ENCODE peak calls at places on chromosomes 7 and 10, in six cellular contexts. R, W, M, A, Z and B are unnamed samples.

GRCh38 chr10:96107623-96108038 is 22.5 kb upstream of the ZNF518A start:
- DNase-seq in Z (no peak), M (no peak), R (no peak), A (no peak), W (no peak), B (no peak)

GRCh38 chr10:71484352-71484751 is 87.6 kb downstream of the CDH23 start:
- DNase-seq in W (no peak), Z (peak), R (no peak), A (no peak), M (no peak), B (no peak)

GRCh38 chr7:89123871-89124270 is 328.3 kb upstream of the TEX47 start:
- DNase-seq in R (no peak), M (no peak), A (no peak), Z (no peak), W (no peak), B (no peak)

GRCh38 chr7:157352506-157352905 is 15.7 kb downstream of the DNAJB6 start:
- DNase-seq in A (no peak), Z (no peak), W (no peak), M (no peak), R (no peak), B (no peak)

GRCh38 chr10:91206427-91206826 is 14.0 kb upstream of the PCGF5 start:
- DNase-seq in M (no peak), W (no peak), R (no peak), Z (no peak), A (no peak), B (peak)

GRCh38 chr10:86648706-86649426 is 5.5 kb upstream of the OPN4 start:
- DNase-seq in M (peak), A (no peak), W (peak), Z (peak), R (peak), B (peak)

GRCh38 chr10:86410542-86411124 is 44.0 kb upstream of the GRID1 start:
- DNase-seq in W (peak), A (no peak), R (peak), M (peak), Z (no peak), B (no peak)

GRCh38 chr10:7314068-7314646 is 96.7 kb downstream of the SFMBT2 start:
- DNase-seq in A (no peak), R (no peak), M (no peak), W (no peak), Z (no peak), B (no peak)

GRCh38 chr10:34273340-34273739 is 541.8 kb downstream of the PARD3 start:
- DNase-seq in R (no peak), M (no peak), A (no peak), Z (no peak), W (no peak), B (no peak)

GRCh38 chr10:33521062-33521461 is 186.6 kb upstream of the NRP1 start:
- DNase-seq in W (peak), M (no peak), R (no peak), Z (no peak), A (no peak), B (no peak)

GRCh38 chr10:129780901-129781795 is 182.9 kb downstream of the EBF3 start:
- DNase-seq in Z (no peak), W (no peak), R (no peak), A (no peak), M (no peak), B (no peak)

GRCh38 chr10:28984431-28984830 is 304.4 kb upstream of the LYZL1 start:
- DNase-seq in A (no peak), Z (no peak), M (peak), W (peak), R (peak), B (peak)

GRCh38 chr10:133391761-133392518 is 2.0 kb upstream of the MTG1 start:
- DNase-seq in Z (peak), A (no peak), M (no peak), R (no peak), W (no peak), B (peak)

GRCh38 chr10:59830601-59831259 is 75.6 kb downstream of the CCDC6 start:
- DNase-seq in Z (peak), M (no peak), R (peak), A (peak), W (peak), B (peak)

GRCh38 chr7:26664735-26665420 is 199.5 kb downstream of the SKAP2 start:
- DNase-seq in R (peak), W (peak), Z (peak), M (no peak), A (no peak), B (peak)

GRCh38 chr10:116670706-116671105 is 50.0 kb downstream of the PNLIPRP2 start:
- DNase-seq in A (no peak), R (no peak), M (no peak), W (no peak), Z (no peak), B (no peak)

GRCh38 chr10:75544381-75544780 is 113.0 kb downstream of the LRMDA start:
- DNase-seq in M (no peak), Z (no peak), A (no peak), R (peak), W (no peak), B (peak)

GRCh38 chr10:133467286-133467911 is 13.7 kb downstream of the SCART1 start:
- DNase-seq in R (no peak), Z (no peak), W (no peak), M (no peak), A (no peak), B (no peak)

GRCh38 chr10:132040046-132040445 is 25.7 kb upstream of the JAKMIP3 start:
- DNase-seq in M (no peak), Z (no peak), R (no peak), W (no peak), A (no peak), B (no peak)
- TF ChIP-seq CTCF in M (no peak), Z (no peak), R (no peak), W (no peak), A (no peak), B (no peak)

GRCh38 chr7:127983804-127984332 is 47.4 kb downstream of the LRRC4 start:
- DNase-seq in M (no peak), Z (no peak), R (peak), W (no peak), A (peak), B (no peak)
- H3K4me3 ChIP-seq in M (no peak), Z (no peak), R (no peak), W (no peak), A (no peak), B (no peak)

GRCh38 chr7:20798081-20798693 is 11.5 kb upstream of the SP8 start:
- DNase-seq in M (no peak), A (no peak), R (no peak), Z (no peak), W (peak), B (peak)

GRCh38 chr7:20799566-20800377 is 13.1 kb upstream of the SP8 start:
- DNase-seq in A (no peak), Z (no peak), W (no peak), R (no peak), M (no peak), B (no peak)

GRCh38 chr7:20796565-20796964 is 9.9 kb upstream of the SP8 start:
- DNase-seq in W (no peak), M (no peak), A (no peak), Z (no peak), R (no peak), B (peak)

GRCh38 chr7:20797174-20798080 is 10.7 kb upstream of the SP8 start:
- DNase-seq in R (no peak), Z (no peak), M (no peak), A (no peak), W (no peak), B (peak)

DNA sequence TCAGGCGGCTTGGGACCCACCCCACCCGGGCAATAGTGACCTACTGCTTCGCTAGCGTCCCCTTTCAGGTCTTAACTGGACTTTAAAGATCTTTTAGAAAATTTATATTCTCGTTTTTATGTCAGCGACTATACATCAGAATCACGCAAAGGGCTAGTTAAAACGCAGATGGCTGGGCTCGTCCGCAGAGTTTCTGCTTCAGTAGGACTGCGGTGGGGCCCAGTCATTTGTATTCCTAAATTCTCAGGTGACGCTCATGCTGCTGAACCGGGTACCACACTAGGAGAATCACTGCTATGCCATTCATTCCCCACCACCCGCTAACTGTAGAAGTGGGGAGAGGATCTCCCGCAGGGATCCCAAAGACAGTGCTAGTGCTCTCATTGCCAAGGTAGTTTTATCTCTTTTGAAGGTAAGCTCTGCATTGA is 12.0 kb upstream of the SP8 start:
- DNase-seq in R (no peak), Z (no peak), W (no peak), A (no peak), M (no peak), B (no peak)
- TF ChIP-seq CTCF in R (no peak), Z (no peak), W (no peak), A (no peak), M (no peak), B (no peak)

GRCh38 chr7:35004531-35005096 is 32.7 kb downstream of the DPY19L1 start:
- DNase-seq in M (no peak), Z (no peak), A (no peak), W (no peak), R (peak), B (no peak)
- H3K4me3 ChIP-seq in M (no peak), Z (no peak), A (no peak), W (no peak), R (no peak), B (no peak)

GRCh38 chr10:118107040-118107439 is 60.3 kb upstream of the RAB11FIP2 start:
- DNase-seq in Z (no peak), W (no peak), A (no peak), R (peak), M (no peak), B (no peak)

GRCh38 chr10:118102116-118102515 is 55.4 kb upstream of the RAB11FIP2 start:
- DNase-seq in R (no peak), M (peak), W (no peak), Z (no peak), A (no peak), B (no peak)

GRCh38 chr10:118107541-118107940 is 60.8 kb upstream of the RAB11FIP2 start:
- DNase-seq in A (no peak), Z (no peak), R (no peak), W (no peak), M (no peak), B (no peak)

GRCh38 chr10:118108194-118109026 is 61.7 kb upstream of the RAB11FIP2 start:
- DNase-seq in M (peak), W (no peak), A (no peak), R (peak), Z (no peak), B (no peak)

GRCh38 chr10:118106426-118106825 is 59.7 kb upstream of the RAB11FIP2 start:
- DNase-seq in A (no peak), Z (peak), W (peak), M (no peak), R (peak), B (peak)
- TF ChIP-seq CTCF in A (peak), Z (peak), W (peak), M (peak), R (peak), B (peak)

DNA sequence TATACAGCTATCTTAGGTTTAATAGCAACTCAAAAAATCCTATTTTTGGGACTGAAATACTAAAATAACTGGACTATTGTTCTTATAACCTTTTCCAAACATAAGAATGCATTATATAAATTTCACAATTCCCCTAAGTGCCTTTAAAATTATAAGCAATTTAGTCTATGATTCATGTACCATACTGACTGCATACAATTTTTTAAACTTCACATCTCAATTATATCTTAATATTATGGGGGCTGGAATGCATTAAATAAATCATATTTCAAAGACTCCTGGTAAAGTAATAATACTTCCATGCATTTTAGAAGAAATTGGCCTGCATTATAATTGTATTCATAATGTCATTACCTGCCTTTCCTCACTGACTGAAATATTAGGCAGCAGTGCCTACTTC is 144.6 kb downstream of the CHCHD3 start:
- DNase-seq in R (no peak), M (no peak), A (no peak), Z (no peak), W (no peak), B (no peak)
- H3K4me3 ChIP-seq in R (no peak), M (no peak), A (no peak), Z (no peak), W (no peak), B (no peak)

GRCh38 chr10:79049931-79050895 is 18.6 kb upstream of the ZMIZ1 start:
- DNase-seq in R (no peak), M (no peak), A (no peak), Z (no peak), W (no peak), B (no peak)
- TF ChIP-seq CTCF in R (no peak), M (no peak), A (no peak), Z (no peak), W (no peak), B (no peak)